ENCODE peak calls at places on chromosomes 7 and 10, in five cellular contexts. One of them, this sample, is unnamed.
A peak's percentile ranks its signal among the peaks of the same experiment; 100 is the strongest.

GRCh38 chr10:132449826-132450211 is 52.8 kb downstream of the PWWP2B start:
- DNase-seq in bronchial epithelial cell: no peak
- DNase-seq in BJ: no peak
- DNase-seq in fibroblast of mammary gland: no peak
- DNase-seq in transverse colon: no peak
- DNase-seq in this sample: no peak

GRCh38 chr10:131652416-131652815 is 248.4 kb upstream of the PPP2R2D start:
- DNase-seq in BJ: no peak
- DNase-seq in bronchial epithelial cell: no peak
- DNase-seq in transverse colon: no peak
- DNase-seq in fibroblast of mammary gland: no peak
- DNase-seq in this sample: no peak

GRCh38 chr7:64877714-64878610 is 25.1 kb upstream of the ZNF273 start:
- DNase-seq in bronchial epithelial cell: no peak
- DNase-seq in fibroblast of mammary gland: no peak
- DNase-seq in BJ: no peak
- DNase-seq in transverse colon: no peak
- DNase-seq in this sample: no peak

GRCh38 chr10:98131615-98132014 is 2.8 kb upstream of the R3HCC1L start:
- DNase-seq in BJ: no peak
- DNase-seq in transverse colon: no peak
- DNase-seq in fibroblast of mammary gland: no peak
- DNase-seq in bronchial epithelial cell: no peak
- DNase-seq in this sample: no peak

GRCh38 chr7:105189859-105190492 is 176.0 kb downstream of the KMT2E start:
- DNase-seq in BJ: no peak
- DNase-seq in bronchial epithelial cell: peak; percentile 39
- DNase-seq in transverse colon: no peak
- DNase-seq in fibroblast of mammary gland: no peak
- DNase-seq in this sample: no peak

GRCh38 chr10:22475857-22476600 is 130.7 kb downstream of the SPAG6 start:
- DNase-seq in transverse colon: peak; percentile 14
- DNase-seq in bronchial epithelial cell: no peak
- DNase-seq in BJ: no peak
- DNase-seq in fibroblast of mammary gland: no peak
- DNase-seq in this sample: no peak

GRCh38 chr10:102675887-102676616 is 31.8 kb downstream of the TRIM8 start:
- DNase-seq in fibroblast of mammary gland: peak; percentile 84
- DNase-seq in BJ: peak; percentile 97
- DNase-seq in transverse colon: no peak
- DNase-seq in bronchial epithelial cell: peak; percentile 73
- DNase-seq in this sample: peak; percentile 88

GRCh38 chr7:33743594-33743993 is 161.7 kb upstream of the BMPER start:
- DNase-seq in fibroblast of mammary gland: peak; percentile 93
- DNase-seq in bronchial epithelial cell: peak; percentile 100
- DNase-seq in transverse colon: no peak
- DNase-seq in BJ: peak; percentile 59
- DNase-seq in this sample: peak; percentile 89

GRCh38 chr10:35359056-35359455 is 22.7 kb downstream of the CCNY start:
- DNase-seq in transverse colon: no peak
- DNase-seq in BJ: no peak
- DNase-seq in bronchial epithelial cell: no peak
- DNase-seq in fibroblast of mammary gland: no peak
- DNase-seq in this sample: no peak

GRCh38 chr7:73829921-73830617 is 727 bp upstream of the CLDN4 start:
- DNase-seq in BJ: no peak
- DNase-seq in bronchial epithelial cell: no peak
- DNase-seq in transverse colon: peak; percentile 81
- DNase-seq in fibroblast of mammary gland: no peak
- DNase-seq in this sample: no peak

GRCh38 chr7:91789086-91789485 is 91.4 kb downstream of the MTERF1 start:
- DNase-seq in fibroblast of mammary gland: no peak
- DNase-seq in bronchial epithelial cell: no peak
- DNase-seq in BJ: no peak
- DNase-seq in transverse colon: no peak
- DNase-seq in this sample: no peak

GRCh38 chr7:24717694-24718320 is 39.5 kb downstream of the GSDME start:
- DNase-seq in transverse colon: no peak
- DNase-seq in fibroblast of mammary gland: no peak
- DNase-seq in bronchial epithelial cell: no peak
- DNase-seq in BJ: no peak
- DNase-seq in this sample: no peak

GRCh38 chr7:147756290-147756689 is 834.3 kb upstream of the C7orf33 start:
- DNase-seq in fibroblast of mammary gland: no peak
- DNase-seq in bronchial epithelial cell: no peak
- DNase-seq in transverse colon: no peak
- DNase-seq in BJ: no peak
- DNase-seq in this sample: no peak

GRCh38 chr7:137791947-137792346 is 54.8 kb downstream of the DGKI start:
- DNase-seq in BJ: no peak
- DNase-seq in bronchial epithelial cell: no peak
- DNase-seq in transverse colon: no peak
- DNase-seq in fibroblast of mammary gland: no peak
- DNase-seq in this sample: no peak

GRCh38 chr7:3157541-3158287 is 114.0 kb upstream of the CARD11 start:
- DNase-seq in BJ: no peak
- DNase-seq in bronchial epithelial cell: no peak
- DNase-seq in transverse colon: no peak
- DNase-seq in fibroblast of mammary gland: peak; percentile 45
- DNase-seq in this sample: no peak

GRCh38 chr7:100965723-100966541 is 3.4 kb upstream of the MUC12 start:
- DNase-seq in transverse colon: peak; percentile 91
- DNase-seq in fibroblast of mammary gland: peak; percentile 46
- DNase-seq in bronchial epithelial cell: peak; percentile 28
- DNase-seq in BJ: no peak
- DNase-seq in this sample: no peak

GRCh38 chr7:1267016-1267900 is 34.6 kb downstream of the UNCX start:
- DNase-seq in transverse colon: no peak
- DNase-seq in BJ: no peak
- DNase-seq in fibroblast of mammary gland: no peak
- DNase-seq in bronchial epithelial cell: no peak
- DNase-seq in this sample: no peak

GRCh38 chr10:43863859-43864591 is 215.3 kb upstream of the ZNF32 start:
- DNase-seq in fibroblast of mammary gland: peak; percentile 92
- DNase-seq in bronchial epithelial cell: no peak
- DNase-seq in transverse colon: peak; percentile 46
- DNase-seq in BJ: peak; percentile 44
- DNase-seq in this sample: no peak

GRCh38 chr10:133159950-133160812 is at the start of gene KNDC1:
- DNase-seq in transverse colon: no peak
- DNase-seq in bronchial epithelial cell: no peak
- DNase-seq in BJ: no peak
- DNase-seq in fibroblast of mammary gland: peak; percentile 5
- DNase-seq in this sample: no peak

GRCh38 chr7:84042110-84042539 is 152.5 kb downstream of the SEMA3A start:
- DNase-seq in BJ: peak; percentile 88
- DNase-seq in bronchial epithelial cell: peak; percentile 85
- DNase-seq in fibroblast of mammary gland: peak; percentile 89
- DNase-seq in transverse colon: no peak
- DNase-seq in this sample: peak; percentile 70

GRCh38 chr7:28977881-28978280 is 19.8 kb upstream of the TRIL start:
- DNase-seq in bronchial epithelial cell: no peak
- DNase-seq in transverse colon: no peak
- DNase-seq in BJ: no peak
- DNase-seq in fibroblast of mammary gland: no peak
- DNase-seq in this sample: no peak

GRCh38 chr7:151018421-151019129 is 5.7 kb downstream of the ATG9B start:
- DNase-seq in fibroblast of mammary gland: no peak
- DNase-seq in transverse colon: no peak
- DNase-seq in bronchial epithelial cell: peak; percentile 19
- DNase-seq in BJ: no peak
- DNase-seq in this sample: no peak

GRCh38 chr7:1986366-1987083 is 246.2 kb downstream of the MAD1L1 start:
- DNase-seq in transverse colon: no peak
- DNase-seq in fibroblast of mammary gland: no peak
- DNase-seq in bronchial epithelial cell: no peak
- DNase-seq in BJ: no peak
- DNase-seq in this sample: no peak

GRCh38 chr7:68425377-68425776 is 1172.9 kb upstream of the AUTS2 start:
- DNase-seq in BJ: no peak
- DNase-seq in fibroblast of mammary gland: no peak
- DNase-seq in bronchial epithelial cell: no peak
- DNase-seq in transverse colon: no peak
- DNase-seq in this sample: no peak
- TF ChIP-seq CTCF in BJ: no peak
- TF ChIP-seq CTCF in fibroblast of mammary gland: no peak
- TF ChIP-seq CTCF in bronchial epithelial cell: no peak
- TF ChIP-seq CTCF in transverse colon: no peak
- TF ChIP-seq CTCF in this sample: no peak

DNA sequence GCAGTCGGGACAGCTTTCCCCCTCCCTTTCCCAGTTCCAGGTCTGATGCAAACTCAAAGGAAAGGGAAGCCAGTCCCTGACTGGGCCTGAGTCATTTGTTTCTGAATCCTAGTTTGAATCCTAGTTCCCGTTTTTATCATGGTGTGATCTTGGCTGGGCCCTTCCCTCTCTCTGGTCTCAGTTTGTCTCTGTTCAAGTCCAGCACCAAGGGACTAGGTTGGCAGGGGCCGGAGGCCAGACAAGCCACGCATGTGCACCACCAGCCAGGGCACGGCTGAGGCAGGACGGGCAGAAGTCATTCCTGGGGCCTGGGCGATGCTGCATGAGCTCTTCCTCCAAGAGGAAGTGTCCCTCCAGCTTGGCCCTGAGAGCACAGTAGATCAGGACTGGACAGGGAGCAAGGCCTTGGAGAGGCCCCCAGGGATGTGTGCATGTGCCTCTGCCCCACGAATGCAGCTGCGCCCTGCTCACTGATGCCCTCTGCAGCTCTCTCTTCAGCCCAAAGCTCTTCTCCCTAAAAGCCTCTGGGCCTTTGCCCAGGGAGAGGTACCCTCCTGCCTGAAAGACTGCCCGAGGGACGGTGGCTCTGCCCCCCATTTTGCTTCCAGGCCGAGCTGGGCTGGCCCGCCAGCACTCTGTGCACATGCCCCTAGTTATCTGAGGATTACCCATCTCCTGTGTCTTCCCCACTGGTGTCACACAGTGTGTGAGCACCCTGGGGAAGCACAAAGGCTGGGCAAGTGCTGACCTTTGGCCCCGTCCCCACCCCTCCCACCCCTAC is 86.7 kb downstream of the ZMIZ1 start:
- DNase-seq in bronchial epithelial cell: peak; percentile 52
- DNase-seq in fibroblast of mammary gland: peak; percentile 67
- DNase-seq in BJ: no peak
- DNase-seq in transverse colon: no peak
- DNase-seq in this sample: no peak
- TF ChIP-seq CTCF in bronchial epithelial cell: peak; percentile 6
- TF ChIP-seq CTCF in fibroblast of mammary gland: no peak
- TF ChIP-seq CTCF in BJ: no peak
- TF ChIP-seq CTCF in transverse colon: no peak
- TF ChIP-seq CTCF in this sample: peak; percentile 19

GRCh38 chr7:107169120-107170050 is 582 bp downstream of the HBP1 start:
- DNase-seq in transverse colon: peak; percentile 96
- DNase-seq in BJ: peak; percentile 80
- DNase-seq in bronchial epithelial cell: peak; percentile 93
- DNase-seq in fibroblast of mammary gland: peak; percentile 97
- DNase-seq in this sample: peak; percentile 96
- TF ChIP-seq CTCF in transverse colon: no peak
- TF ChIP-seq CTCF in BJ: peak; percentile 7
- TF ChIP-seq CTCF in bronchial epithelial cell: peak; percentile 11
- TF ChIP-seq CTCF in fibroblast of mammary gland: no peak
- TF ChIP-seq CTCF in this sample: peak; percentile 11

GRCh38 chr10:5582736-5583135 is 58.0 kb downstream of the CALML3 start:
- DNase-seq in transverse colon: no peak
- DNase-seq in bronchial epithelial cell: no peak
- DNase-seq in fibroblast of mammary gland: no peak
- DNase-seq in BJ: no peak
- DNase-seq in this sample: no peak
- TF ChIP-seq CTCF in transverse colon: no peak
- TF ChIP-seq CTCF in bronchial epithelial cell: no peak
- TF ChIP-seq CTCF in fibroblast of mammary gland: no peak
- TF ChIP-seq CTCF in BJ: no peak
- TF ChIP-seq CTCF in this sample: no peak

GRCh38 chr7:37921340-37921805 is 933 bp downstream of the EPDR1 start:
- DNase-seq in BJ: no peak
- DNase-seq in bronchial epithelial cell: no peak
- DNase-seq in transverse colon: peak; percentile 45
- DNase-seq in fibroblast of mammary gland: peak; percentile 43
- DNase-seq in this sample: no peak

GRCh38 chr7:37921876-37922275 is 1.4 kb downstream of the EPDR1 start:
- DNase-seq in transverse colon: no peak
- DNase-seq in BJ: no peak
- DNase-seq in fibroblast of mammary gland: no peak
- DNase-seq in bronchial epithelial cell: no peak
- DNase-seq in this sample: no peak

GRCh38 chr7:37920305-37920618 is 178 bp upstream of the EPDR1 start:
- DNase-seq in BJ: no peak
- DNase-seq in transverse colon: no peak
- DNase-seq in fibroblast of mammary gland: no peak
- DNase-seq in bronchial epithelial cell: peak; percentile 36
- DNase-seq in this sample: no peak

GRCh38 chr7:37918526-37918925 is 1.9 kb upstream of the SFRP4 start:
- DNase-seq in bronchial epithelial cell: no peak
- DNase-seq in transverse colon: no peak
- DNase-seq in BJ: no peak
- DNase-seq in fibroblast of mammary gland: no peak
- DNase-seq in this sample: no peak

DNA sequence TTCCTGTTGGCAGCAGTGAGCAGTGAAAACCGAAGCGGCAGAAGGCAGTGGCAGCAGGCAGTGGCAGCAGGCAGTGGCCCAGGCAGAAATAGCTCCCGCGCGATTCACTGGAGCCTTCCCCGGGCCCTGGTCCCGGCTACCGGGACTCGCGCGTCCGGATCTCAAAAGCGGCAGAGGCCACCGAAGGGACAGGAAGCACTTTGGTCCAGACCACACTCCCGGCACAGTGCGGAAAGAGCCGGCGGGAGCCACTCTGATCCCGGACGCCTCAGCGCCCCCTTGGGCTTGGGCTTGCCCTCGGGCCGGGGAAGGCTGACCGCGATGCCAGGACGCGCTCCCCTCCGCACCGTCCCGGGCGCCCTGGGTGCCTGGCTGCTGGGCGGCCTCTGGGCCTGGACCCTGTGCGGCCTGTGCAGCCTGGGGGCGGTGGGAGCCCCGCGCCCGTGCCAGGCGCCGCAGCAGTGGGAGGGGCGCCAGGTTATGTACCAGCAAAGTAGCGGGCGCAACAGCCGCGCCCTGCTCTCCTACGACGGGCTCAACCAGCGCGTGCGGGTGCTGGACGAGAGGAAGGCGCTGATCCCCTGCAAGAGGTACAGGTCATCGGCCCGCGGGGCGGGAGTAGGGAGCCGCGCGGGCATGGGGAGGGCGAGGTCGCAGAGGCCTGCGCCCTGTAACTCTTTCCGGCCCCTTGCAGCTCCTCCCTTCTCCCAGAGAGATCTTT is at the start of gene EPDR1:
- DNase-seq in BJ: no peak
- DNase-seq in fibroblast of mammary gland: no peak
- DNase-seq in transverse colon: peak; percentile 75
- DNase-seq in bronchial epithelial cell: no peak
- DNase-seq in this sample: no peak
- TF ChIP-seq CTCF in BJ: peak; percentile 10
- TF ChIP-seq CTCF in fibroblast of mammary gland: no peak
- TF ChIP-seq CTCF in transverse colon: peak; percentile 30
- TF ChIP-seq CTCF in bronchial epithelial cell: peak; percentile 43
- TF ChIP-seq CTCF in this sample: peak; percentile 8